ENCODE peak calls at places on chromosome 22, in four cellular contexts. M is psoas muscle, B is A549, X is fibroblast of lung. H is an unnamed sample.

GRCh38 chr22:44067901-44068300 is 43.8 kb downstream of the PARVB start:
- DNase-seq in M (no peak), B (no peak), X (no peak), H (no peak)

GRCh38 chr22:42468841-42469240 is 36.6 kb upstream of the NFAM1 start:
- DNase-seq in M (no peak), B (no peak), X (peak), H (no peak)

GRCh38 chr22:44347098-44347497 is 34.3 kb upstream of the SHISAL1 start:
- DNase-seq in M (no peak), B (no peak), X (peak), H (no peak)

GRCh38 chr22:33573479-33573878 is 346.8 kb downstream of the LARGE1 start:
- DNase-seq in M (no peak), B (no peak), X (no peak), H (no peak)

GRCh38 chr22:33860386-33860785 is 59.9 kb downstream of the LARGE1 start:
- DNase-seq in M (no peak), B (no peak), X (no peak), H (no peak)

GRCh38 chr22:27113211-27114030 is 456.0 kb downstream of the MIAT start:
- DNase-seq in M (peak), B (peak), X (peak), H (no peak)

GRCh38 chr22:26552466-26552865 is 37.5 kb downstream of the TPST2 start:
- DNase-seq in M (no peak), B (no peak), X (peak), H (no peak)

GRCh38 chr22:41401781-41402648 is 20.3 kb downstream of the TEF start:
- DNase-seq in M (peak), B (peak), X (peak), H (peak)

GRCh38 chr22:48142388-48142787 is 1379.9 kb downstream of the TBC1D22A start:
- DNase-seq in M (no peak), B (no peak), X (no peak), H (no peak)

GRCh38 chr22:45483918-45484499 is 18.7 kb upstream of the FBLN1 start:
- DNase-seq in M (no peak), B (no peak), X (no peak), H (no peak)

GRCh38 chr22:25485626-25486545 is 78.6 kb upstream of the GRK3 start:
- DNase-seq in M (no peak), B (no peak), X (no peak), H (no peak)

GRCh38 chr22:44497218-44497903 is 672 bp downstream of the RTL6 start:
- DNase-seq in M (peak), B (no peak), X (peak), H (no peak)

GRCh38 chr22:44574581-44575343 is 76.7 kb upstream of the RTL6 start:
- DNase-seq in M (peak), B (no peak), X (peak), H (no peak)

GRCh38 chr22:19892249-19892879 is 37.7 kb upstream of the GNB1L start:
- DNase-seq in M (no peak), B (no peak), X (peak), H (no peak)

GRCh38 chr22:19892925-19893324 is 38.3 kb upstream of the GNB1L start:
- DNase-seq in M (no peak), B (no peak), X (peak), H (no peak)

GRCh38 chr22:19889951-19890350 is 35.3 kb upstream of the GNB1L start:
- DNase-seq in M (peak), B (no peak), X (no peak), H (no peak)

GRCh38 chr22:19891350-19892248 is 36.9 kb upstream of the GNB1L start:
- DNase-seq in M (no peak), B (no peak), X (peak), H (peak)

DNA sequence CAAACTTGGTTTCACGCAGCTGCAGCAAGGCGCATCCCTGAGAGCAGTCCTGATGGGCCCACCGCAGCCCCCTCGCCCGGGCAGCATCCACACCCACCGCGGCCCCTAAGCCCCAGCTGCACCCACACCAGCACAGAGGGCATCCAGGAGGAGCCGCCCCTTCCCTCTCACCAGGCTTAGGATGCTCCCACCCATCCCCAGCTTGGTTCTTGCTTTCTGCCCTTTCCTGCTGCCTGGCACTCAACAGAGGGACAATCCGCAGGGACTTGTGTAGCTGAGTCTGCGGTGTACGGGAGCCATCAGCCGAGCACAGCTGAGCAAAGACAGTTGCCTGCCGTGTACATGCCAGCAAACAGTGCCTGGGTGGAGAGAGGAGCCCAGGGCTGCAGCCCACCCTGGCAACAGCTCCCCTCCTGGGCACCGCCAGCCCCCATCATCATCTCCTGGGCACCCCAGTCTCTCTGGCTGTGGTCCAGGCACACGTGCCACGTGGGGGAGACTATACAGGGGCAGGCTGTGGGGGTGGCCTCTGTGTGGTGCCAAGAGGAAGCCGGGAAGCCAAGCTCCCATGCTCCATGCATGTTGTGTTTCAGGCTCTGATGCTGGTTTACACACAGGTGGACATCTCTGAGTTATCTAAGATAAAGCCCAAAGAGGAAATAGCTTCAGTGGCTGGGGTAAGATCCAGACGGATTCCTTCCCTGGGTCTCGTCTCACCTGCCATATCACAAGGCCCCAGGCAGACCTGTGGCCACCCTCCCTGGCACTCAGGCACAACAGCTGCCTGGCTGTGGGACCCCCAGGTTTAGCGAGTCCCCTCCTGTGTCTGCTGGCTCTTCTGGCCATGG is 36.1 kb upstream of the GNB1L start:
- DNase-seq in M (peak), B (no peak), X (no peak), H (no peak)
- H3K4me3 ChIP-seq in M (no peak), B (no peak), X (no peak), H (no peak)

DNA sequence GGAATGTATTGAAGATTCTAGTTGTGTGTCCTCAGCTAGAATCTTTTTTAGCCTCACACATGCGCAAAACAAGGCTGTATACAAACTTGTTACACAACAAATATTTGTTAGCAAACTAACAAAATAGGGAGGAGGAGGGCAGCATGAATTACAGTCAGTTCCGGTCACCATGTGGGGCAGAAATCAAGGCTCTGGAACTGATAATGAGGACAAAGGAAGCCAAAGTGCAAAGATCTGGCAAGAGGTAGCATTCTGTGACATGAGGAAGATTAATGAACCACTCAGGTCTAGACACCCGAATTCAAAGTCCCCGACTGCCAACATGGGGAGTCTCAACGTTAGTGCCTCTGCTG is 1.9 kb downstream of the SUN2 start:
- DNase-seq in M (no peak), B (no peak), X (no peak), H (no peak)
- H3K27ac ChIP-seq in M (peak), B (peak), X (no peak), H (peak)

GRCh38 chr22:21725956-21726649 is 9.5 kb downstream of the YPEL1 start:
- DNase-seq in M (no peak), B (no peak), X (no peak), H (no peak)

GRCh38 chr22:21727768-21728167 is 7.8 kb downstream of the YPEL1 start:
- DNase-seq in M (no peak), B (no peak), X (no peak), H (no peak)

GRCh38 chr22:21728270-21728669 is 7.3 kb downstream of the YPEL1 start:
- DNase-seq in M (no peak), B (no peak), X (no peak), H (no peak)

GRCh38 chr22:21727159-21727558 is 8.4 kb downstream of the YPEL1 start:
- DNase-seq in M (no peak), B (no peak), X (no peak), H (no peak)

DNA sequence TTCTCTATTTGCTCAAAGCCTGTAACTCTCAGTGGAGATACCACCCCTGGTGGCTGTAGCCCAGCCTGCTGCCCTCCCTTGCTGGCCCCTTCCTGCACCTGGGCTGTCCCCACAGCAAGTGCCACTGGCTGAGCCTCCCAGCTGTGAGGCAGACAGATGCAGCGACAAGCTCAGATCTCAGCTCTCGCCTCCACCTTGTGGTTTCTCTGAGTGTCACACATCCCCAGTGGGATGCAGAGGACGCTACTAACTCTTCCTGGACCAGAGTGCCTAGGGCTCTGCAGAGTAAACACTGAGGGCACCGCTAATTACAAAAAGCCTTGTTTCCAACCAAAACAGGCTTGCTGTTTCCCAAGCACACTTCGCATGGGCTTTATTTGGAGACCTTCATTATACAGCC is 8.9 kb downstream of the YPEL1 start:
- DNase-seq in M (no peak), B (peak), X (no peak), H (no peak)
- TF ChIP-seq CTCF in M (no peak), B (peak), X (no peak), H (no peak)

GRCh38 chr22:19522881-19523239 is 1.4 kb downstream of the CLDN5 start:
- DNase-seq in M (no peak), B (no peak), X (no peak), H (no peak)

GRCh38 chr22:19525116-19525660 is 978 bp upstream of the CLDN5 start:
- DNase-seq in M (no peak), B (no peak), X (no peak), H (no peak)

GRCh38 chr22:19522190-19522880 is 1.9 kb downstream of the CLDN5 start:
- DNase-seq in M (no peak), B (no peak), X (no peak), H (no peak)

GRCh38 chr22:19524170-19525115 is at the start of gene CLDN5:
- DNase-seq in M (peak), B (no peak), X (peak), H (no peak)

GRCh38 chr22:19523240-19524169 is 705 bp downstream of the CLDN5 start:
- DNase-seq in M (no peak), B (no peak), X (peak), H (no peak)
- H3K4me3 ChIP-seq in M (peak), B (no peak), X (no peak), H (peak)

GRCh38 chr22:49402169-49402568 is 425.5 kb downstream of the BRD1 start:
- DNase-seq in M (no peak), B (no peak), X (no peak), H (no peak)
- H3K27ac ChIP-seq in M (no peak), B (no peak), X (no peak), H (no peak)

GRCh38 chr22:34877506-34877905 is 188.5 kb upstream of the ISX start:
- DNase-seq in M (no peak), B (no peak), X (peak), H (no peak)

GRCh38 chr22:34880667-34881066 is 185.3 kb upstream of the ISX start:
- DNase-seq in M (no peak), B (no peak), X (no peak), H (no peak)

GRCh38 chr22:34881453-34881852 is 184.5 kb upstream of the ISX start:
- DNase-seq in M (no peak), B (no peak), X (no peak), H (no peak)

DNA sequence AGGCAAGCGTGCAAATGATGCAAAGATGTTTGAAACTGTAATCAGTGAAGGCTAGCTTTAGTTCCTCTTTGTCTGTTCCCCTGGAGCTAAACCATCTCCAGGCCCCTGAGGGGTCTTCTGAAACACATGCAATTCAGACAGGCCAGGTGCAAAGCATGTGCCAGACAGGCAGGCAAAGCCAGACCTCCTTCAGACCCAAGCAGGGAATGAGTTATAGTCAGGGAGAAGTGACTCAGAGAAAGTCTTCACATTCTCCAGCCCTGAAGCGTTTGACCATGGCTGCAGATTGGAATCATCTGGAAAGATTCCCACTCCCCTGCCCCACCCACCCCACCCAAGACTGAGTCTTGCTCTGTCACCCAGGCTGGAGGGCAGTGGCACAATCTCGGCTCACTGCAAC is 187.0 kb upstream of the ISX start:
- DNase-seq in M (no peak), B (no peak), X (peak), H (no peak)
- TF ChIP-seq CTCF in M (no peak), B (no peak), X (no peak), H (no peak)

GRCh38 chr22:23639661-23640060 is 7.5 kb upstream of the DRICH1 start:
- DNase-seq in M (no peak), B (no peak), X (no peak), H (no peak)
- H3K4me3 ChIP-seq in M (no peak), B (no peak), X (no peak), H (no peak)

GRCh38 chr22:28911777-28912669 is 28.7 kb downstream of the ZNRF3 start:
- DNase-seq in M (no peak), B (peak), X (peak), H (peak)
- H3K27ac ChIP-seq in M (peak), B (peak), X (no peak), H (no peak)

H was measured in AG04450.